ENCODE peak calls at places on chromosomes 11 and 22, in ten cellular contexts. Q is Caki2; U is T-cell; D is T-helper 9 cell; F is Calu3; N is T follicular helper cell; E is fibroblast of pulmonary artery; W is adrenal gland; K is activated CD8-positive, alpha-beta memory T cell treated with anti-CD3 and anti-CD28 coated beads, Interleukin-2, amount 50 U/mL, for 48 hours; X is mesenchymal stem cell. V is an unnamed sample.

GRCh38 chr22:32880061-32880460 is 78.6 kb downstream of the TIMP3 start:
- DNase-seq in Q (no peak), U (no peak), D (no peak), F (no peak), N (no peak), E (peak), W (no peak), K (no peak), X (peak), V (no peak)

GRCh38 chr22:37636186-37636948 is 3.1 kb upstream of the SH3BP1 start:
- DNase-seq in Q (no peak), U (no peak), D (no peak), F (no peak), N (no peak), E (peak), W (no peak), K (no peak), X (peak), V (peak)

GRCh38 chr22:41939981-41940852 is 6.7 kb downstream of the CENPM start:
- DNase-seq in Q (no peak), U (peak), D (peak), F (peak), N (peak), E (no peak), W (no peak), K (peak), X (peak), V (peak)

GRCh38 chr22:23431337-23432072 is 148.6 kb downstream of the IGLL1 start:
- DNase-seq in Q (no peak), U (no peak), D (no peak), F (no peak), N (no peak), E (peak), W (no peak), K (no peak), X (no peak), V (peak)

GRCh38 chr11:128346808-128347207 is 240.6 kb downstream of the ETS1 start:
- DNase-seq in Q (no peak), U (no peak), D (no peak), F (peak), N (no peak), E (peak), W (no peak), K (no peak), X (no peak), V (peak)

GRCh38 chr11:100922116-100922515 is 207.5 kb downstream of the PGR start:
- DNase-seq in Q (no peak), U (no peak), D (no peak), F (no peak), N (no peak), E (no peak), W (no peak), K (no peak), X (no peak), V (no peak)

GRCh38 chr11:82927264-82927880 is 25.8 kb downstream of the DDIAS start:
- DNase-seq in Q (peak), U (no peak), D (no peak), F (peak), N (no peak), E (peak), W (no peak), K (no peak), X (peak), V (peak)

GRCh38 chr11:9760180-9760550 is 96.3 kb downstream of the SWAP70 start:
- DNase-seq in Q (no peak), U (no peak), D (no peak), F (no peak), N (no peak), E (peak), W (peak), K (no peak), X (peak), V (no peak)

GRCh38 chr11:19849107-19849789 is 136.6 kb downstream of the NAV2 start:
- DNase-seq in Q (no peak), U (no peak), D (no peak), F (no peak), N (no peak), E (peak), W (peak), K (no peak), X (no peak), V (no peak)

GRCh38 chr22:29871684-29872083 is 11.3 kb upstream of the MTMR3 start:
- DNase-seq in Q (no peak), U (no peak), D (no peak), F (no peak), N (no peak), E (no peak), W (peak), K (no peak), X (peak), V (no peak)

GRCh38 chr11:68314886-68315580 is 2.6 kb downstream of the LRP5 start:
- DNase-seq in Q (no peak), U (no peak), D (no peak), F (peak), N (no peak), E (no peak), W (peak), K (no peak), X (peak), V (peak)

GRCh38 chr11:1351278-1351937 is 38.3 kb upstream of the BRSK2 start:
- DNase-seq in Q (peak), U (no peak), D (no peak), F (no peak), N (no peak), E (no peak), W (no peak), K (no peak), X (no peak), V (peak)

GRCh38 chr11:47552581-47553416 is at the start of gene CELF1:
- DNase-seq in Q (peak), U (peak), D (peak), F (peak), N (peak), E (peak), W (peak), K (peak), X (peak), V (peak)

GRCh38 chr11:118074785-118075184 is 2.1 kb upstream of the TMPRSS4 start:
- DNase-seq in Q (no peak), U (no peak), D (no peak), F (peak), N (no peak), E (no peak), W (no peak), K (no peak), X (no peak), V (peak)

GRCh38 chr11:65920035-65920802 is 993 bp downstream of the DRAP1 start:
- DNase-seq in Q (no peak), U (no peak), D (no peak), F (no peak), N (no peak), E (no peak), W (peak), K (no peak), X (no peak), V (no peak)

GRCh38 chr11:78379039-78379670 is 38.5 kb downstream of the GAB2 start:
- DNase-seq in Q (no peak), U (no peak), D (no peak), F (no peak), N (no peak), E (no peak), W (no peak), K (no peak), X (no peak), V (no peak)

GRCh38 chr11:50174189-50174588 is 141.5 kb downstream of the OR4C45 start:
- DNase-seq in Q (peak), U (no peak), D (no peak), F (no peak), N (no peak), E (peak), W (no peak), K (no peak), X (no peak), V (peak)

GRCh38 chr11:66556086-66556485 is 9.4 kb downstream of the ACTN3 start:
- DNase-seq in Q (no peak), U (no peak), D (no peak), F (no peak), N (no peak), E (no peak), W (no peak), K (no peak), X (no peak), V (no peak)

GRCh38 chr11:10758959-10759358 is 7.9 kb downstream of the CTR9 start:
- DNase-seq in Q (no peak), U (no peak), D (no peak), F (no peak), N (no peak), E (no peak), W (no peak), K (no peak), X (no peak), V (peak)

GRCh38 chr11:69378303-69379141 is 84.6 kb downstream of the MYEOV start:
- DNase-seq in Q (no peak), U (no peak), D (no peak), F (no peak), N (no peak), E (no peak), W (no peak), K (no peak), X (no peak), V (no peak)

GRCh38 chr11:47394322-47395224 is 13.8 kb upstream of the SLC39A13 start:
- DNase-seq in Q (no peak), U (peak), D (peak), F (no peak), N (no peak), E (peak), W (peak), K (peak), X (peak), V (no peak)

GRCh38 chr11:91066648-91067047 is 843.8 kb upstream of the CHORDC1 start:
- DNase-seq in Q (no peak), U (no peak), D (no peak), F (no peak), N (no peak), E (no peak), W (no peak), K (no peak), X (no peak), V (no peak)

GRCh38 chr22:21932347-21932746 is 20.3 kb downstream of the PPM1F start:
- DNase-seq in Q (no peak), U (no peak), D (no peak), F (no peak), N (no peak), E (no peak), W (no peak), K (no peak), X (no peak), V (no peak)

GRCh38 chr11:64990222-64990918 is 6.4 kb downstream of the BATF2 start:
- DNase-seq in Q (no peak), U (no peak), D (no peak), F (no peak), N (no peak), E (peak), W (peak), K (no peak), X (peak), V (peak)

GRCh38 chr11:7673724-7674434 is 579 bp upstream of the CYB5R2 start:
- DNase-seq in Q (no peak), U (no peak), D (no peak), F (peak), N (no peak), E (no peak), W (no peak), K (peak), X (peak), V (no peak)

GRCh38 chr11:63622318-63622717 is 8.1 kb upstream of the PLAAT3 start:
- DNase-seq in Q (peak), U (no peak), D (no peak), F (peak), N (no peak), E (no peak), W (no peak), K (peak), X (no peak), V (peak)

GRCh38 chr11:76185931-76186401 is 20.3 kb downstream of the WNT11 start:
- DNase-seq in Q (no peak), U (no peak), D (no peak), F (no peak), N (no peak), E (no peak), W (peak), K (no peak), X (peak), V (no peak)

GRCh38 chr22:36386351-36386899 is 1.3 kb downstream of the MYH9 start:
- DNase-seq in Q (peak), U (no peak), D (peak), F (peak), N (no peak), E (no peak), W (peak), K (no peak), X (peak), V (peak)

GRCh38 chr22:43433904-43434600 is 22.2 kb downstream of the MPPED1 start:
- DNase-seq in Q (no peak), U (no peak), D (no peak), F (no peak), N (no peak), E (no peak), W (no peak), K (no peak), X (no peak), V (no peak)

GRCh38 chr22:29820941-29821789 is 16.9 kb downstream of the ASCC2 start:
- DNase-seq in Q (peak), U (no peak), D (no peak), F (peak), N (no peak), E (peak), W (peak), K (peak), X (peak), V (peak)

V was measured in HT-29.